ENCODE peak calls at places on chromosomes 2 and 18, in four cellular contexts. One of them, this sample, is unnamed.
A peak's percentile ranks its signal among the peaks of the same experiment; 100 is the strongest.

GRCh38 chr2:235032949-235033348 is 81.1 kb downstream of the SH3BP4 start:
- DNase-seq in kidney epithelial cell: no peak
- DNase-seq in adipocyte: no peak
- DNase-seq in transverse colon: no peak
- DNase-seq in this sample: no peak

GRCh38 chr2:30235008-30235655 is 3.8 kb downstream of the LBH start:
- DNase-seq in kidney epithelial cell: no peak
- DNase-seq in adipocyte: no peak
- DNase-seq in transverse colon: no peak
- DNase-seq in this sample: no peak

GRCh38 chr18:4017479-4017878 is 437.6 kb downstream of the DLGAP1 start:
- DNase-seq in kidney epithelial cell: no peak
- DNase-seq in adipocyte: no peak
- DNase-seq in transverse colon: no peak
- DNase-seq in this sample: peak; percentile 56

GRCh38 chr18:79973517-79973916 is 9.1 kb downstream of the HSBP1L1 start:
- DNase-seq in kidney epithelial cell: no peak
- DNase-seq in adipocyte: no peak
- DNase-seq in transverse colon: no peak
- DNase-seq in this sample: no peak

GRCh38 chr2:22273853-22274252 is 1111.1 kb upstream of the KLHL29 start:
- DNase-seq in kidney epithelial cell: no peak
- DNase-seq in adipocyte: no peak
- DNase-seq in transverse colon: no peak
- DNase-seq in this sample: no peak

GRCh38 chr2:6103949-6104348 is 411.8 kb downstream of the SOX11 start:
- DNase-seq in kidney epithelial cell: no peak
- DNase-seq in adipocyte: no peak
- DNase-seq in transverse colon: no peak
- DNase-seq in this sample: no peak

GRCh38 chr2:43542285-43542933 is 53.4 kb downstream of the THADA start:
- DNase-seq in kidney epithelial cell: no peak
- DNase-seq in adipocyte: peak; percentile 85
- DNase-seq in transverse colon: no peak
- DNase-seq in this sample: peak; percentile 10

GRCh38 chr2:45068643-45069140 is 59.4 kb upstream of the SIX2 start:
- DNase-seq in kidney epithelial cell: no peak
- DNase-seq in adipocyte: no peak
- DNase-seq in transverse colon: no peak
- DNase-seq in this sample: no peak

GRCh38 chr2:179946346-179946745 is 60.8 kb downstream of the CWC22 start:
- DNase-seq in kidney epithelial cell: no peak
- DNase-seq in adipocyte: no peak
- DNase-seq in transverse colon: no peak
- DNase-seq in this sample: no peak

GRCh38 chr2:202716114-202716718 is 81.4 kb downstream of the FAM117B start:
- DNase-seq in kidney epithelial cell: no peak
- DNase-seq in adipocyte: no peak
- DNase-seq in transverse colon: no peak
- DNase-seq in this sample: no peak

GRCh38 chr18:24683965-24684364 is 223.5 kb downstream of the HRH4 start:
- DNase-seq in kidney epithelial cell: no peak
- DNase-seq in adipocyte: no peak
- DNase-seq in transverse colon: no peak
- DNase-seq in this sample: peak; percentile 37

GRCh38 chr2:231696004-231696367 is 12.3 kb upstream of the PTMA start:
- DNase-seq in kidney epithelial cell: no peak
- DNase-seq in adipocyte: peak; percentile 97
- DNase-seq in transverse colon: no peak
- DNase-seq in this sample: peak; percentile 9

GRCh38 chr2:163630836-163631235 is 105.0 kb downstream of the FIGN start:
- DNase-seq in kidney epithelial cell: no peak
- DNase-seq in adipocyte: no peak
- DNase-seq in transverse colon: no peak
- DNase-seq in this sample: no peak

GRCh38 chr2:122451040-122451439 is 695.6 kb downstream of the TSN start:
- DNase-seq in kidney epithelial cell: no peak
- DNase-seq in adipocyte: peak; percentile 34
- DNase-seq in transverse colon: no peak
- DNase-seq in this sample: peak; percentile 13

GRCh38 chr2:40554665-40555294 is 102.9 kb upstream of the SLC8A1 start:
- DNase-seq in kidney epithelial cell: peak; percentile 2
- DNase-seq in adipocyte: peak; percentile 59
- DNase-seq in transverse colon: peak; percentile 64
- DNase-seq in this sample: peak; percentile 5

GRCh38 chr2:98909381-98910211 is 26.4 kb downstream of the CRACDL start:
- DNase-seq in kidney epithelial cell: peak; percentile 48
- DNase-seq in adipocyte: peak; percentile 82
- DNase-seq in transverse colon: peak; percentile 19
- DNase-seq in this sample: peak; percentile 87

GRCh38 chr2:240571314-240571973 is 3.2 kb downstream of the RNPEPL1 start:
- DNase-seq in kidney epithelial cell: no peak
- DNase-seq in adipocyte: no peak
- DNase-seq in transverse colon: peak; percentile 4
- DNase-seq in this sample: peak; percentile 48

GRCh38 chr18:267380-267687 is 513 bp downstream of the THOC1 start:
- DNase-seq in kidney epithelial cell: no peak
- DNase-seq in adipocyte: no peak
- DNase-seq in transverse colon: no peak
- DNase-seq in this sample: no peak

GRCh38 chr2:190626656-190627055 is 22.2 kb upstream of the NAB1 start:
- DNase-seq in kidney epithelial cell: no peak
- DNase-seq in adipocyte: no peak
- DNase-seq in transverse colon: no peak
- DNase-seq in this sample: no peak

GRCh38 chr2:39942970-39943369 is 163.9 kb upstream of the THUMPD2 start:
- DNase-seq in kidney epithelial cell: peak; percentile 4
- DNase-seq in adipocyte: peak; percentile 24
- DNase-seq in transverse colon: no peak
- DNase-seq in this sample: no peak

GRCh38 chr2:86358982-86359381 is 21.6 kb upstream of the REEP1 start:
- DNase-seq in kidney epithelial cell: no peak
- DNase-seq in adipocyte: no peak
- DNase-seq in transverse colon: no peak
- DNase-seq in this sample: no peak

GRCh38 chr2:133841905-133842304 is 273.6 kb upstream of the NCKAP5 start:
- DNase-seq in kidney epithelial cell: peak; percentile 84
- DNase-seq in adipocyte: peak; percentile 86
- DNase-seq in transverse colon: no peak
- DNase-seq in this sample: no peak

GRCh38 chr18:80009661-80010550 is 21.5 kb upstream of the TXNL4A start:
- DNase-seq in kidney epithelial cell: no peak
- DNase-seq in adipocyte: peak; percentile 90
- DNase-seq in transverse colon: peak; percentile 62
- DNase-seq in this sample: no peak

GRCh38 chr2:26692814-26693286 is 328 bp downstream of the KCNK3 start:
- DNase-seq in kidney epithelial cell: no peak
- DNase-seq in adipocyte: peak; percentile 60
- DNase-seq in transverse colon: no peak
- DNase-seq in this sample: peak; percentile 85

GRCh38 chr18:50560681-50561629 is 1.1 kb downstream of the MAPK4 start:
- DNase-seq in kidney epithelial cell: no peak
- DNase-seq in adipocyte: peak; percentile 1
- DNase-seq in transverse colon: no peak
- DNase-seq in this sample: peak; percentile 77

GRCh38 chr18:22171263-22171838 is 2.0 kb downstream of the GATA6 start:
- DNase-seq in kidney epithelial cell: no peak
- DNase-seq in adipocyte: no peak
- DNase-seq in transverse colon: no peak
- DNase-seq in this sample: peak; percentile 68

GRCh38 chr2:102114851-102115497 is 27.6 kb upstream of the IL1R1 start:
- DNase-seq in kidney epithelial cell: peak; percentile 70
- DNase-seq in adipocyte: no peak
- DNase-seq in transverse colon: no peak
- DNase-seq in this sample: no peak

GRCh38 chr2:238251331-238251730 is 11.5 kb upstream of the HES6 start:
- DNase-seq in kidney epithelial cell: no peak
- DNase-seq in adipocyte: no peak
- DNase-seq in transverse colon: no peak
- DNase-seq in this sample: no peak

GRCh38 chr2:38113999-38114708 is 38.2 kb upstream of the CYP1B1 start:
- DNase-seq in kidney epithelial cell: no peak
- DNase-seq in adipocyte: peak; percentile 38
- DNase-seq in transverse colon: no peak
- DNase-seq in this sample: no peak

GRCh38 chr18:72530622-72531021 is 13.5 kb downstream of the CBLN2 start:
- DNase-seq in kidney epithelial cell: no peak
- DNase-seq in adipocyte: peak; percentile 53
- DNase-seq in transverse colon: no peak
- DNase-seq in this sample: no peak

GRCh38 chr18:36843199-36843598 is 14.3 kb downstream of the KIAA1328 start:
- DNase-seq in kidney epithelial cell: no peak
- DNase-seq in adipocyte: no peak
- DNase-seq in transverse colon: no peak
- DNase-seq in this sample: no peak

GRCh38 chr18:36835927-36836326 is 7.0 kb downstream of the KIAA1328 start:
- DNase-seq in kidney epithelial cell: no peak
- DNase-seq in adipocyte: no peak
- DNase-seq in transverse colon: no peak
- DNase-seq in this sample: no peak

GRCh38 chr18:36843784-36844183 is 14.9 kb downstream of the KIAA1328 start:
- DNase-seq in kidney epithelial cell: no peak
- DNase-seq in adipocyte: no peak
- DNase-seq in transverse colon: no peak
- DNase-seq in this sample: no peak

GRCh38 chr18:36839835-36840234 is 10.9 kb downstream of the KIAA1328 start:
- DNase-seq in kidney epithelial cell: no peak
- DNase-seq in adipocyte: no peak
- DNase-seq in transverse colon: no peak
- DNase-seq in this sample: no peak
- H3K36me3 ChIP-seq in kidney epithelial cell: no peaks in the 10 kb centered on the region
- H3K36me3 ChIP-seq in adipocyte: peaks cover 4% of the 10 kb centered on the region
- H3K36me3 ChIP-seq in transverse colon: peaks cover 4% of the 10 kb centered on the region
- H3K36me3 ChIP-seq in this sample: no peaks in the 10 kb centered on the region

DNA sequence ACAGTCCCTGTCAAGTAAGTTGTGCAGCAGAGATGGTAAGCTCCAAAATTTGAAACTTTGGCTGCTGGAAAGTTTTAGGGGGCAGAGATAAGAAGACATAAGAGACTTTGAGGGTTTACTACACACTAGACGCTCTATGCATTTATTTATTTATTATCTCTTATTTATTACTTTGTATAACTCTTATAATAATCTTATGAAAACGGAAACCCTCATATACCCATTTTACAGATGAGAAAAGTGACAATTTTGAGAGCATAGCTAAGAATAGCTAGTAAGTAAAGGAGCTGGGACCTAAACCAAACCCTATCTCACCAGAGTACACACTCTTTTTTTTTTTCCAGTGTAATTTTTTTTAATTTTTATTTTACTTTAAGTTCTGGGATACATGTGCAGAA is 112.8 kb upstream of the PKDCC start:
- DNase-seq in kidney epithelial cell: no peak
- DNase-seq in adipocyte: no peak
- DNase-seq in transverse colon: no peak
- DNase-seq in this sample: no peak
- H3K4me3 ChIP-seq in kidney epithelial cell: no peak overlapping the region
- H3K4me3 ChIP-seq in adipocyte: peak overlapping the region; percentile 40
- H3K4me3 ChIP-seq in transverse colon: no peak overlapping the region
- H3K4me3 ChIP-seq in this sample: no peak overlapping the region

GRCh38 chr2:70902579-70902978 is 33.1 kb upstream of the ATP6V1B1 start:
- DNase-seq in kidney epithelial cell: no peak
- DNase-seq in adipocyte: no peak
- DNase-seq in transverse colon: no peak
- DNase-seq in this sample: no peak

GRCh38 chr2:70904371-70905216 is 31.1 kb upstream of the ATP6V1B1 start:
- DNase-seq in kidney epithelial cell: no peak
- DNase-seq in adipocyte: no peak
- DNase-seq in transverse colon: no peak
- DNase-seq in this sample: peak; percentile 71

GRCh38 chr2:70903641-70904340 is 31.9 kb upstream of the ATP6V1B1 start:
- DNase-seq in kidney epithelial cell: no peak
- DNase-seq in adipocyte: no peak
- DNase-seq in transverse colon: no peak
- DNase-seq in this sample: no peak

GRCh38 chr2:70902067-70902442 is 33.6 kb upstream of the ATP6V1B1 start:
- DNase-seq in kidney epithelial cell: no peak
- DNase-seq in adipocyte: no peak
- DNase-seq in transverse colon: no peak
- DNase-seq in this sample: no peak

GRCh38 chr2:70903171-70903570 is 32.5 kb upstream of the ATP6V1B1 start:
- DNase-seq in kidney epithelial cell: no peak
- DNase-seq in adipocyte: no peak
- DNase-seq in transverse colon: no peak
- DNase-seq in this sample: no peak
- H3K27me3 ChIP-seq in kidney epithelial cell: peaks cover 81% of the 10 kb centered on the region
- H3K27me3 ChIP-seq in adipocyte: peaks cover 21% of the 10 kb centered on the region
- H3K27me3 ChIP-seq in transverse colon: peaks cover 99% of the 10 kb centered on the region
- H3K27me3 ChIP-seq in this sample: peaks cover 98% of the 10 kb centered on the region

GRCh38 chr2:73764945-73765344 is 15.0 kb downstream of the DUSP11 start:
- DNase-seq in kidney epithelial cell: no peak
- DNase-seq in adipocyte: no peak
- DNase-seq in transverse colon: no peak
- DNase-seq in this sample: no peak
- H3K36me3 ChIP-seq in kidney epithelial cell: peaks cover 1% of the 10 kb centered on the region
- H3K36me3 ChIP-seq in adipocyte: peaks cover 95% of the 10 kb centered on the region
- H3K36me3 ChIP-seq in transverse colon: peaks cover 54% of the 10 kb centered on the region
- H3K36me3 ChIP-seq in this sample: peaks cover 13% of the 10 kb centered on the region

GRCh38 chr2:28413152-28413895 is 20.7 kb downstream of the FOSL2 start:
- DNase-seq in kidney epithelial cell: no peak
- DNase-seq in adipocyte: no peak
- DNase-seq in transverse colon: peak; percentile 63
- DNase-seq in this sample: peak; percentile 80
- H3K4me3 ChIP-seq in kidney epithelial cell: no peak overlapping the region
- H3K4me3 ChIP-seq in adipocyte: no peak overlapping the region
- H3K4me3 ChIP-seq in transverse colon: no peak overlapping the region
- H3K4me3 ChIP-seq in this sample: no peak overlapping the region

DNA sequence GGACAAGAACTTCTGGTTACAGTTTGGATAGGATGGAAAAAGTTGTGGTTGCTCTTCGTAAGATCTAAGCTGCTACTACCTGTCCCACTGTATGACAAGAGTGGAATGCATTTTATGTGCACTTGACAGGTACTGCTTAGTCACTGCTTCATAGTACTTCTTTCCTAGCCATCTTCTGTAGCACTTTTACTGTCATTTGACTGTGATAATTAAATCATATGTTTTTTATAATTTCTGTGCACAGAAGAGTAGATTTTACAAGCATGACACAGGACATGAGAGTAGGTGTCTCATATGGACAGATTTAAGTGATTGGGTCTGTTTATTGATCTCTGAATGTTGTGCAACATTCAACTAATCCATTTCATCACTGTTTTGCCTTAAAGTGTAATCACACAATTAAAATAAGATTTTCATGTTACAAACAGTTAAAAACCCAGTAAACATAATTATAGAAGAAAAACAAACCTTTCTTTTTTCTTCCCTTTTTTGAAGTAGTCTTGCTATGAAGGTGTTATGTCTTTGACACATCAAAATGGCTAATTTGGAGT is 2.9 kb downstream of the SPATS2L start:
- DNase-seq in kidney epithelial cell: no peak
- DNase-seq in adipocyte: no peak
- DNase-seq in transverse colon: no peak
- DNase-seq in this sample: no peak
- H3K27me3 ChIP-seq in kidney epithelial cell: no peaks in the 10 kb centered on the region
- H3K27me3 ChIP-seq in adipocyte: no peaks in the 10 kb centered on the region
- H3K27me3 ChIP-seq in transverse colon: no peaks in the 10 kb centered on the region
- H3K27me3 ChIP-seq in this sample: no peaks in the 10 kb centered on the region

GRCh38 chr2:61182059-61182383 is 20.0 kb downstream of the C2orf74 start:
- DNase-seq in kidney epithelial cell: no peak
- DNase-seq in adipocyte: no peak
- DNase-seq in transverse colon: no peak
- DNase-seq in this sample: no peak
- H3K36me3 ChIP-seq in kidney epithelial cell: peaks cover 1% of the 10 kb centered on the region
- H3K36me3 ChIP-seq in adipocyte: peaks cover 57% of the 10 kb centered on the region
- H3K36me3 ChIP-seq in transverse colon: peaks cover 54% of the 10 kb centered on the region
- H3K36me3 ChIP-seq in this sample: peaks cover 32% of the 10 kb centered on the region

GRCh38 chr2:20666114-20666363 is 905 bp upstream of the GDF7 start:
- DNase-seq in kidney epithelial cell: no peak
- DNase-seq in adipocyte: no peak
- DNase-seq in transverse colon: no peak
- DNase-seq in this sample: peak; percentile 84
- H3K4me3 ChIP-seq in kidney epithelial cell: no peak overlapping the region
- H3K4me3 ChIP-seq in adipocyte: peak overlapping the region; percentile 54
- H3K4me3 ChIP-seq in transverse colon: peak overlapping the region; percentile 19
- H3K4me3 ChIP-seq in this sample: peak overlapping the region; percentile 52

This sample was measured in H7.